ENCODE peak calls at places on chromosomes 2 and 18, in ten cellular contexts. One of them, this sample, is unnamed.

GRCh38 chr2:168194784-168195522 is 52.4 kb downstream of the STK39 start:
- DNase-seq in psoas muscle: no peak
- DNase-seq in AG04449: no peak
- DNase-seq in dorsolateral prefrontal cortex: no peak
- DNase-seq in BE2C: no peak
- DNase-seq in fibroblast of pulmonary artery: no peak
- DNase-seq in lower lobe of right lung: no peak
- DNase-seq in epithelial cell of esophagus: no peak
- DNase-seq in AG04450: no peak
- DNase-seq in endodermal cell: no peak
- DNase-seq in this sample: no peak

GRCh38 chr18:23963443-23964185 is 50.9 kb upstream of the TTC39C start:
- DNase-seq in dorsolateral prefrontal cortex: no peak
- DNase-seq in fibroblast of pulmonary artery: no peak
- DNase-seq in AG04449: no peak
- DNase-seq in psoas muscle: no peak
- DNase-seq in lower lobe of right lung: no peak
- DNase-seq in endodermal cell: no peak
- DNase-seq in AG04450: no peak
- DNase-seq in BE2C: no peak
- DNase-seq in epithelial cell of esophagus: peak
- DNase-seq in this sample: no peak

GRCh38 chr2:44169155-44169898 is 652 bp downstream of the PPM1B start:
- DNase-seq in endodermal cell: peak
- DNase-seq in BE2C: peak
- DNase-seq in AG04450: no peak
- DNase-seq in fibroblast of pulmonary artery: peak
- DNase-seq in dorsolateral prefrontal cortex: peak
- DNase-seq in epithelial cell of esophagus: peak
- DNase-seq in lower lobe of right lung: no peak
- DNase-seq in AG04449: no peak
- DNase-seq in psoas muscle: peak
- DNase-seq in this sample: peak

GRCh38 chr2:96564026-96564425 is 27.5 kb downstream of the ARID5A start:
- DNase-seq in dorsolateral prefrontal cortex: no peak
- DNase-seq in psoas muscle: no peak
- DNase-seq in epithelial cell of esophagus: no peak
- DNase-seq in lower lobe of right lung: no peak
- DNase-seq in fibroblast of pulmonary artery: no peak
- DNase-seq in AG04449: no peak
- DNase-seq in AG04450: no peak
- DNase-seq in BE2C: no peak
- DNase-seq in endodermal cell: no peak
- DNase-seq in this sample: no peak

GRCh38 chr2:86011449-86011941 is 94.2 kb downstream of the POLR1A start:
- DNase-seq in psoas muscle: peak
- DNase-seq in fibroblast of pulmonary artery: no peak
- DNase-seq in endodermal cell: no peak
- DNase-seq in AG04449: no peak
- DNase-seq in dorsolateral prefrontal cortex: peak
- DNase-seq in BE2C: no peak
- DNase-seq in AG04450: no peak
- DNase-seq in lower lobe of right lung: no peak
- DNase-seq in epithelial cell of esophagus: peak
- DNase-seq in this sample: no peak

GRCh38 chr18:44586782-44587524 is 93.7 kb upstream of the SETBP1 start:
- DNase-seq in AG04449: no peak
- DNase-seq in epithelial cell of esophagus: no peak
- DNase-seq in psoas muscle: no peak
- DNase-seq in dorsolateral prefrontal cortex: peak
- DNase-seq in AG04450: no peak
- DNase-seq in fibroblast of pulmonary artery: no peak
- DNase-seq in BE2C: no peak
- DNase-seq in endodermal cell: no peak
- DNase-seq in lower lobe of right lung: no peak
- DNase-seq in this sample: no peak

GRCh38 chr2:172844021-172844420 is 108.4 kb downstream of the RAPGEF4 start:
- DNase-seq in psoas muscle: no peak
- DNase-seq in epithelial cell of esophagus: no peak
- DNase-seq in BE2C: no peak
- DNase-seq in AG04450: no peak
- DNase-seq in AG04449: no peak
- DNase-seq in dorsolateral prefrontal cortex: no peak
- DNase-seq in fibroblast of pulmonary artery: no peak
- DNase-seq in lower lobe of right lung: no peak
- DNase-seq in endodermal cell: no peak
- DNase-seq in this sample: no peak

GRCh38 chr2:221044781-221045180 is 527.3 kb downstream of the EPHA4 start:
- DNase-seq in psoas muscle: no peak
- DNase-seq in AG04449: no peak
- DNase-seq in epithelial cell of esophagus: no peak
- DNase-seq in BE2C: no peak
- DNase-seq in fibroblast of pulmonary artery: no peak
- DNase-seq in dorsolateral prefrontal cortex: no peak
- DNase-seq in AG04450: no peak
- DNase-seq in lower lobe of right lung: no peak
- DNase-seq in endodermal cell: no peak
- DNase-seq in this sample: no peak

GRCh38 chr2:52416340-52416739 is 1351.3 kb upstream of the CHAC2 start:
- DNase-seq in epithelial cell of esophagus: peak
- DNase-seq in dorsolateral prefrontal cortex: no peak
- DNase-seq in fibroblast of pulmonary artery: peak
- DNase-seq in AG04450: no peak
- DNase-seq in psoas muscle: no peak
- DNase-seq in BE2C: no peak
- DNase-seq in AG04449: no peak
- DNase-seq in lower lobe of right lung: no peak
- DNase-seq in endodermal cell: no peak
- DNase-seq in this sample: peak

GRCh38 chr18:34901299-34901698 is 139.9 kb upstream of the MAPRE2 start:
- DNase-seq in lower lobe of right lung: no peak
- DNase-seq in dorsolateral prefrontal cortex: no peak
- DNase-seq in epithelial cell of esophagus: no peak
- DNase-seq in AG04449: no peak
- DNase-seq in AG04450: no peak
- DNase-seq in fibroblast of pulmonary artery: peak
- DNase-seq in endodermal cell: no peak
- DNase-seq in BE2C: no peak
- DNase-seq in psoas muscle: no peak
- DNase-seq in this sample: peak
- TF ChIP-seq CTCF in lower lobe of right lung: no peak
- TF ChIP-seq CTCF in dorsolateral prefrontal cortex: no peak
- TF ChIP-seq CTCF in epithelial cell of esophagus: no peak
- TF ChIP-seq CTCF in AG04449: no peak
- TF ChIP-seq CTCF in AG04450: no peak
- TF ChIP-seq CTCF in fibroblast of pulmonary artery: no peak
- TF ChIP-seq CTCF in endodermal cell: no peak
- TF ChIP-seq CTCF in BE2C: no peak
- TF ChIP-seq CTCF in psoas muscle: peak
- TF ChIP-seq CTCF in this sample: peak

GRCh38 chr2:195238366-195238765 is 418.7 kb upstream of the SLC39A10 start:
- DNase-seq in lower lobe of right lung: no peak
- DNase-seq in AG04449: no peak
- DNase-seq in psoas muscle: no peak
- DNase-seq in epithelial cell of esophagus: no peak
- DNase-seq in endodermal cell: no peak
- DNase-seq in BE2C: no peak
- DNase-seq in AG04450: no peak
- DNase-seq in dorsolateral prefrontal cortex: no peak
- DNase-seq in fibroblast of pulmonary artery: no peak
- DNase-seq in this sample: no peak
- H3K4me3 ChIP-seq in lower lobe of right lung: no peak
- H3K4me3 ChIP-seq in AG04449: no peak
- H3K4me3 ChIP-seq in psoas muscle: no peak
- H3K4me3 ChIP-seq in epithelial cell of esophagus: no peak
- H3K4me3 ChIP-seq in endodermal cell: no peak
- H3K4me3 ChIP-seq in BE2C: no peak
- H3K4me3 ChIP-seq in AG04450: no peak
- H3K4me3 ChIP-seq in dorsolateral prefrontal cortex: no peak
- H3K4me3 ChIP-seq in fibroblast of pulmonary artery: no peak
- H3K4me3 ChIP-seq in this sample: no peak

GRCh38 chr2:64653174-64654062 is at the start of gene SERTAD2:
- DNase-seq in lower lobe of right lung: peak
- DNase-seq in BE2C: peak
- DNase-seq in endodermal cell: peak
- DNase-seq in AG04450: peak
- DNase-seq in AG04449: no peak
- DNase-seq in psoas muscle: peak
- DNase-seq in epithelial cell of esophagus: peak
- DNase-seq in fibroblast of pulmonary artery: peak
- DNase-seq in dorsolateral prefrontal cortex: peak
- DNase-seq in this sample: peak

GRCh38 chr2:64654063-64654811 is 524 bp upstream of the SERTAD2 start:
- DNase-seq in dorsolateral prefrontal cortex: peak
- DNase-seq in fibroblast of pulmonary artery: peak
- DNase-seq in epithelial cell of esophagus: peak
- DNase-seq in AG04450: peak
- DNase-seq in lower lobe of right lung: peak
- DNase-seq in endodermal cell: peak
- DNase-seq in psoas muscle: peak
- DNase-seq in BE2C: peak
- DNase-seq in AG04449: no peak
- DNase-seq in this sample: peak

GRCh38 chr2:64655873-64656272 is 2.2 kb upstream of the SERTAD2 start:
- DNase-seq in psoas muscle: no peak
- DNase-seq in fibroblast of pulmonary artery: no peak
- DNase-seq in BE2C: no peak
- DNase-seq in AG04450: no peak
- DNase-seq in endodermal cell: no peak
- DNase-seq in AG04449: no peak
- DNase-seq in epithelial cell of esophagus: no peak
- DNase-seq in lower lobe of right lung: no peak
- DNase-seq in dorsolateral prefrontal cortex: no peak
- DNase-seq in this sample: no peak

GRCh38 chr2:64656379-64656778 is 2.7 kb upstream of the SERTAD2 start:
- DNase-seq in psoas muscle: no peak
- DNase-seq in lower lobe of right lung: no peak
- DNase-seq in endodermal cell: no peak
- DNase-seq in BE2C: no peak
- DNase-seq in fibroblast of pulmonary artery: no peak
- DNase-seq in AG04450: no peak
- DNase-seq in dorsolateral prefrontal cortex: no peak
- DNase-seq in epithelial cell of esophagus: no peak
- DNase-seq in AG04449: no peak
- DNase-seq in this sample: no peak

GRCh38 chr2:64654993-64655666 is 1.4 kb upstream of the SERTAD2 start:
- DNase-seq in AG04449: no peak
- DNase-seq in lower lobe of right lung: no peak
- DNase-seq in AG04450: no peak
- DNase-seq in endodermal cell: no peak
- DNase-seq in BE2C: no peak
- DNase-seq in epithelial cell of esophagus: no peak
- DNase-seq in psoas muscle: no peak
- DNase-seq in dorsolateral prefrontal cortex: no peak
- DNase-seq in fibroblast of pulmonary artery: peak
- DNase-seq in this sample: no peak
- TF ChIP-seq CTCF in AG04449: peak
- TF ChIP-seq CTCF in lower lobe of right lung: no peak
- TF ChIP-seq CTCF in AG04450: peak
- TF ChIP-seq CTCF in endodermal cell: peak
- TF ChIP-seq CTCF in BE2C: peak
- TF ChIP-seq CTCF in epithelial cell of esophagus: peak
- TF ChIP-seq CTCF in psoas muscle: no peak
- TF ChIP-seq CTCF in dorsolateral prefrontal cortex: no peak
- TF ChIP-seq CTCF in fibroblast of pulmonary artery: peak
- TF ChIP-seq CTCF in this sample: peak

GRCh38 chr2:45845566-45845965 is 194.1 kb downstream of the PRKCE start:
- DNase-seq in endodermal cell: no peak
- DNase-seq in epithelial cell of esophagus: no peak
- DNase-seq in fibroblast of pulmonary artery: no peak
- DNase-seq in dorsolateral prefrontal cortex: no peak
- DNase-seq in AG04450: no peak
- DNase-seq in psoas muscle: no peak
- DNase-seq in BE2C: no peak
- DNase-seq in AG04449: no peak
- DNase-seq in lower lobe of right lung: no peak
- DNase-seq in this sample: no peak
- H3K4me3 ChIP-seq in endodermal cell: no peak
- H3K4me3 ChIP-seq in epithelial cell of esophagus: no peak
- H3K4me3 ChIP-seq in fibroblast of pulmonary artery: no peak
- H3K4me3 ChIP-seq in dorsolateral prefrontal cortex: no peak
- H3K4me3 ChIP-seq in AG04450: no peak
- H3K4me3 ChIP-seq in psoas muscle: no peak
- H3K4me3 ChIP-seq in BE2C: no peak
- H3K4me3 ChIP-seq in AG04449: no peak
- H3K4me3 ChIP-seq in lower lobe of right lung: no peak
- H3K4me3 ChIP-seq in this sample: no peak